ENCODE peak calls at places on chromosome 15, in eight cellular contexts. One of them, this sample, is unnamed.

GRCh38 chr15:96440978-96441377 is 110.5 kb downstream of the NR2F2 start:
- DNase-seq in HL-60: no peak
- DNase-seq in left ventricle myocardium inferior: no peak
- DNase-seq in neural progenitor cell: no peak
- DNase-seq in brain microvascular endothelial cell: no peak
- DNase-seq in transverse colon: no peak
- DNase-seq in A549: no peak
- DNase-seq in esophagus squamous epithelium: no peak
- DNase-seq in this sample: no peak

GRCh38 chr15:89908226-89908625 is 4.5 kb downstream of the ARPIN start:
- DNase-seq in esophagus squamous epithelium: no peak
- DNase-seq in A549: no peak
- DNase-seq in neural progenitor cell: no peak
- DNase-seq in left ventricle myocardium inferior: no peak
- DNase-seq in brain microvascular endothelial cell: no peak
- DNase-seq in HL-60: no peak
- DNase-seq in transverse colon: no peak
- DNase-seq in this sample: no peak

GRCh38 chr15:58627706-58628105 is 121.8 kb downstream of the ADAM10 start:
- DNase-seq in left ventricle myocardium inferior: no peak
- DNase-seq in neural progenitor cell: no peak
- DNase-seq in esophagus squamous epithelium: no peak
- DNase-seq in A549: no peak
- DNase-seq in transverse colon: no peak
- DNase-seq in brain microvascular endothelial cell: no peak
- DNase-seq in HL-60: no peak
- DNase-seq in this sample: no peak

GRCh38 chr15:74272812-74273211 is 36.7 kb downstream of the CCDC33 start:
- DNase-seq in A549: no peak
- DNase-seq in brain microvascular endothelial cell: no peak
- DNase-seq in HL-60: no peak
- DNase-seq in transverse colon: no peak
- DNase-seq in esophagus squamous epithelium: no peak
- DNase-seq in left ventricle myocardium inferior: no peak
- DNase-seq in neural progenitor cell: no peak
- DNase-seq in this sample: no peak

GRCh38 chr15:38670142-38671002 is 105.8 kb upstream of the RASGRP1 start:
- DNase-seq in esophagus squamous epithelium: peak; percentile 7
- DNase-seq in left ventricle myocardium inferior: no peak
- DNase-seq in transverse colon: peak; percentile 25
- DNase-seq in neural progenitor cell: no peak
- DNase-seq in brain microvascular endothelial cell: no peak
- DNase-seq in A549: no peak
- DNase-seq in HL-60: no peak
- DNase-seq in this sample: no peak

GRCh38 chr15:79970921-79971434 is at the start of gene BCL2A1:
- DNase-seq in esophagus squamous epithelium: peak; percentile 9
- DNase-seq in neural progenitor cell: no peak
- DNase-seq in transverse colon: peak; percentile 17
- DNase-seq in A549: peak; percentile 87
- DNase-seq in brain microvascular endothelial cell: peak; percentile 45
- DNase-seq in HL-60: peak; percentile 87
- DNase-seq in left ventricle myocardium inferior: no peak
- DNase-seq in this sample: no peak

GRCh38 chr15:55917881-55918296 is 75.5 kb downstream of the NEDD4 start:
- DNase-seq in A549: peak; percentile 91
- DNase-seq in left ventricle myocardium inferior: no peak
- DNase-seq in transverse colon: peak; percentile 13
- DNase-seq in neural progenitor cell: peak; percentile 18
- DNase-seq in brain microvascular endothelial cell: peak; percentile 85
- DNase-seq in esophagus squamous epithelium: no peak
- DNase-seq in HL-60: no peak
- DNase-seq in this sample: peak; percentile 13

GRCh38 chr15:25739687-25740121 is 123.4 kb downstream of the ATP10A start:
- DNase-seq in neural progenitor cell: peak; percentile 61
- DNase-seq in HL-60: peak; percentile 14
- DNase-seq in brain microvascular endothelial cell: peak; percentile 43
- DNase-seq in esophagus squamous epithelium: no peak
- DNase-seq in A549: peak; percentile 40
- DNase-seq in left ventricle myocardium inferior: no peak
- DNase-seq in transverse colon: no peak
- DNase-seq in this sample: no peak

GRCh38 chr15:66798426-66799061 is 96.5 kb downstream of the SMAD6 start:
- DNase-seq in HL-60: no peak
- DNase-seq in A549: no peak
- DNase-seq in esophagus squamous epithelium: no peak
- DNase-seq in left ventricle myocardium inferior: no peak
- DNase-seq in transverse colon: no peak
- DNase-seq in brain microvascular endothelial cell: peak; percentile 69
- DNase-seq in neural progenitor cell: no peak
- DNase-seq in this sample: no peak

GRCh38 chr15:98668566-98669308 is 20.4 kb downstream of the IGF1R start:
- DNase-seq in esophagus squamous epithelium: no peak
- DNase-seq in transverse colon: no peak
- DNase-seq in brain microvascular endothelial cell: peak; percentile 36
- DNase-seq in HL-60: no peak
- DNase-seq in A549: no peak
- DNase-seq in left ventricle myocardium inferior: no peak
- DNase-seq in neural progenitor cell: no peak
- DNase-seq in this sample: no peak

GRCh38 chr15:98896802-98897732 is 110.5 kb downstream of the PGPEP1L start:
- DNase-seq in A549: peak; percentile 100
- DNase-seq in transverse colon: no peak
- DNase-seq in esophagus squamous epithelium: no peak
- DNase-seq in neural progenitor cell: no peak
- DNase-seq in brain microvascular endothelial cell: peak; percentile 99
- DNase-seq in left ventricle myocardium inferior: no peak
- DNase-seq in HL-60: no peak
- DNase-seq in this sample: no peak

GRCh38 chr15:49137861-49138260 is 17.5 kb downstream of the COPS2 start:
- DNase-seq in left ventricle myocardium inferior: no peak
- DNase-seq in esophagus squamous epithelium: no peak
- DNase-seq in A549: no peak
- DNase-seq in neural progenitor cell: no peak
- DNase-seq in brain microvascular endothelial cell: peak; percentile 7
- DNase-seq in transverse colon: no peak
- DNase-seq in HL-60: no peak
- DNase-seq in this sample: no peak

GRCh38 chr15:98177950-98178848 is 217.7 kb downstream of the ARRDC4 start:
- DNase-seq in A549: peak; percentile 70
- DNase-seq in brain microvascular endothelial cell: peak; percentile 65
- DNase-seq in neural progenitor cell: peak; percentile 86
- DNase-seq in transverse colon: peak; percentile 29
- DNase-seq in esophagus squamous epithelium: no peak
- DNase-seq in HL-60: peak; percentile 56
- DNase-seq in left ventricle myocardium inferior: no peak
- DNase-seq in this sample: peak; percentile 36

GRCh38 chr15:58854598-58854997 is 78.9 kb downstream of the SLTM start:
- DNase-seq in brain microvascular endothelial cell: no peak
- DNase-seq in left ventricle myocardium inferior: no peak
- DNase-seq in transverse colon: no peak
- DNase-seq in esophagus squamous epithelium: no peak
- DNase-seq in neural progenitor cell: no peak
- DNase-seq in HL-60: no peak
- DNase-seq in A549: no peak
- DNase-seq in this sample: no peak

GRCh38 chr15:40054056-40054745 is 15.2 kb upstream of the SRP14 start:
- DNase-seq in esophagus squamous epithelium: no peak
- DNase-seq in neural progenitor cell: no peak
- DNase-seq in brain microvascular endothelial cell: no peak
- DNase-seq in left ventricle myocardium inferior: no peak
- DNase-seq in transverse colon: no peak
- DNase-seq in HL-60: peak; percentile 68
- DNase-seq in A549: no peak
- DNase-seq in this sample: no peak

DNA sequence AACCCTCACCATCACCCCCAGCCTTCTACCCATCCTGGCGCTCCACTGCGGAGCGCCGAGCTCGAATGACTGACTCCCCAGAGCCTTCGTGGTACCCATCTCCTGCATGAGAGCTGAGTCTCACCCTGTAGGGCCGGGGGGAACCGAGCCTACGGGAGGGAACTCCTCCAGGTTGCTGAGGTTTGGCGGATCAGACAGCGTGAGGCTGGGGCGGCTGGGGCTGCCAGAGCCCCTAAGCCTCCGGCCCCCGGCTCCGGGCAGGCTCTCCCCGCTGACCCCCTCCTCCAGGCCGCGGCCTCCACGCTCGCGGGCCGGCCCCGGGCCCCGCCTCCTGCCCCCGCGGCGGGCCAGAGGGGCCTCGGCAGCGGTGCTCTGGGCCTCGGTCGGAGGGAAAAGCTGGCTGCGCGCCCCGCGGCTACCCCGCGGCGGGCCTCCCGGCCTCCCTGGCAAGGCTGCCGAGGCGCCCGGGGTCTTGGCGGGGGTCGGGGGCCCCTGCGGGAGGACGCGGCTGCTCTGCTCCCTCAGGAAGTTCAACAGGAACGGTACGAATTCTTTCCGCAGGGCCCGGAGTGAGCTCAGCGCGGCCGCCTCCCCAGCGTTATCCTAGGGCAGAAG is 643 bp downstream of the CDAN1 start:
- DNase-seq in transverse colon: no peak
- DNase-seq in HL-60: peak; percentile 23
- DNase-seq in esophagus squamous epithelium: no peak
- DNase-seq in A549: no peak
- DNase-seq in brain microvascular endothelial cell: no peak
- DNase-seq in left ventricle myocardium inferior: no peak
- DNase-seq in neural progenitor cell: peak; percentile 70
- DNase-seq in this sample: peak; percentile 50
- H3K27ac ChIP-seq in transverse colon: peak overlapping the region; percentile 93
- H3K27ac ChIP-seq in HL-60: peak overlapping the region; percentile 86
- H3K27ac ChIP-seq in esophagus squamous epithelium: peak overlapping the region; percentile 80
- H3K27ac ChIP-seq in A549: peak overlapping the region; percentile 75
- H3K27ac ChIP-seq in brain microvascular endothelial cell: no peak overlapping the region
- H3K27ac ChIP-seq in left ventricle myocardium inferior: peak overlapping the region; percentile 90
- H3K27ac ChIP-seq in neural progenitor cell: no peak overlapping the region
- H3K27ac ChIP-seq in this sample: peak overlapping the region; percentile 86

GRCh38 chr15:60798821-60799220 is 319.9 kb upstream of the ICE2 start:
- DNase-seq in brain microvascular endothelial cell: peak; percentile 71
- DNase-seq in neural progenitor cell: no peak
- DNase-seq in esophagus squamous epithelium: no peak
- DNase-seq in transverse colon: no peak
- DNase-seq in HL-60: no peak
- DNase-seq in A549: no peak
- DNase-seq in left ventricle myocardium inferior: no peak
- DNase-seq in this sample: no peak
- TF ChIP-seq CTCF in brain microvascular endothelial cell: peak; percentile 20
- TF ChIP-seq CTCF in neural progenitor cell: no peak
- TF ChIP-seq CTCF in esophagus squamous epithelium: no peak
- TF ChIP-seq CTCF in transverse colon: no peak
- TF ChIP-seq CTCF in HL-60: no peak
- TF ChIP-seq CTCF in A549: no peak
- TF ChIP-seq CTCF in left ventricle myocardium inferior: no peak
- TF ChIP-seq CTCF in this sample: no peak

GRCh38 chr15:53525894-53526293 is 233.6 kb downstream of the WDR72 start:
- DNase-seq in neural progenitor cell: no peak
- DNase-seq in HL-60: no peak
- DNase-seq in A549: no peak
- DNase-seq in esophagus squamous epithelium: no peak
- DNase-seq in transverse colon: no peak
- DNase-seq in brain microvascular endothelial cell: no peak
- DNase-seq in left ventricle myocardium inferior: no peak
- DNase-seq in this sample: no peak
- H3K27ac ChIP-seq in neural progenitor cell: no peak overlapping the region
- H3K27ac ChIP-seq in HL-60: no peak overlapping the region
- H3K27ac ChIP-seq in A549: no peak overlapping the region
- H3K27ac ChIP-seq in esophagus squamous epithelium: no peak overlapping the region
- H3K27ac ChIP-seq in transverse colon: no peak overlapping the region
- H3K27ac ChIP-seq in brain microvascular endothelial cell: no peak overlapping the region
- H3K27ac ChIP-seq in left ventricle myocardium inferior: no peak overlapping the region
- H3K27ac ChIP-seq in this sample: no peak overlapping the region

GRCh38 chr15:67849538-67849937 is 9.7 kb upstream of the RNU6-1 start:
- DNase-seq in brain microvascular endothelial cell: no peak
- DNase-seq in A549: no peak
- DNase-seq in transverse colon: no peak
- DNase-seq in left ventricle myocardium inferior: no peak
- DNase-seq in neural progenitor cell: no peak
- DNase-seq in esophagus squamous epithelium: no peak
- DNase-seq in HL-60: no peak
- DNase-seq in this sample: no peak
- TF ChIP-seq CTCF in brain microvascular endothelial cell: no peak
- TF ChIP-seq CTCF in A549: no peak
- TF ChIP-seq CTCF in transverse colon: no peak
- TF ChIP-seq CTCF in left ventricle myocardium inferior: no peak
- TF ChIP-seq CTCF in neural progenitor cell: no peak
- TF ChIP-seq CTCF in esophagus squamous epithelium: no peak
- TF ChIP-seq CTCF in HL-60: no peak
- TF ChIP-seq CTCF in this sample: no peak

DNA sequence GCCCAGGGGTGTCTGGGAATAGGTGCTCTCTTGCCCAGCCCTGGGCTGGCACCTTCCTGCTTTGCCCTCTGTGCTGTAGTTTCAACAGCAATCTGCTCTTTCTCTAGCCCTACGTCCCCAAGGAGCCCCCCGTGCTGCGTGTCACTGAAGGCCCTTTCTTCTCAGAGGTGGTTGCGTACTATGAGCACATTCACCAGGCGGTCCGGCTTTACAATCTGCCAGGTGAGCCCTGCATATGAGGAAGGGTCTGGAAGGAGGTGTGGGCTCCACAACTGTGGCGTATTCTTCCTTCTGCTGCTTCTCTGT is 9.6 kb downstream of the MAN2A2 start:
- DNase-seq in brain microvascular endothelial cell: no peak
- DNase-seq in esophagus squamous epithelium: no peak
- DNase-seq in HL-60: no peak
- DNase-seq in left ventricle myocardium inferior: no peak
- DNase-seq in neural progenitor cell: no peak
- DNase-seq in A549: no peak
- DNase-seq in transverse colon: no peak
- DNase-seq in this sample: no peak
- H3K27ac ChIP-seq in brain microvascular endothelial cell: no peak overlapping the region
- H3K27ac ChIP-seq in esophagus squamous epithelium: no peak overlapping the region
- H3K27ac ChIP-seq in HL-60: no peak overlapping the region
- H3K27ac ChIP-seq in left ventricle myocardium inferior: no peak overlapping the region
- H3K27ac ChIP-seq in neural progenitor cell: no peak overlapping the region
- H3K27ac ChIP-seq in A549: no peak overlapping the region
- H3K27ac ChIP-seq in transverse colon: no peak overlapping the region
- H3K27ac ChIP-seq in this sample: no peak overlapping the region

GRCh38 chr15:43209059-43209824 is 11.6 kb downstream of the EPB42 start:
- DNase-seq in transverse colon: no peak
- DNase-seq in A549: peak; percentile 42
- DNase-seq in HL-60: peak; percentile 59
- DNase-seq in brain microvascular endothelial cell: no peak
- DNase-seq in left ventricle myocardium inferior: no peak
- DNase-seq in esophagus squamous epithelium: no peak
- DNase-seq in neural progenitor cell: peak; percentile 64
- DNase-seq in this sample: no peak
- TF ChIP-seq CTCF in transverse colon: no peak
- TF ChIP-seq CTCF in A549: peak; percentile 15
- TF ChIP-seq CTCF in HL-60: no peak
- TF ChIP-seq CTCF in brain microvascular endothelial cell: peak; percentile 42
- TF ChIP-seq CTCF in left ventricle myocardium inferior: peak; percentile 30
- TF ChIP-seq CTCF in esophagus squamous epithelium: no peak
- TF ChIP-seq CTCF in neural progenitor cell: peak; percentile 48
- TF ChIP-seq CTCF in this sample: no peak